ENCODE peak calls at places on chromosomes 7 and 10, in five cellular contexts. S is stimulated activated CD4-positive, alpha-beta T cell treated with anti-CD3 and anti-CD28 coated beads, Interleukin-4, amount 100 ng/mL, for 1 hour; C is hypothalamus; I is caudate nucleus; W is amniotic stem cell. G is an unnamed sample.

GRCh38 chr7:155660059-155660757 is 15.7 kb downstream of the RBM33 start:
- DNase-seq in S (no peak), C (no peak), I (no peak), W (no peak), G (no peak)

GRCh38 chr10:104281694-104282093 is 12.7 kb downstream of the GSTO2 start:
- DNase-seq in W (no peak), S (no peak), I (no peak), C (no peak), G (no peak)

GRCh38 chr7:154840086-154840485 is 162.8 kb downstream of the PAXIP1 start:
- DNase-seq in S (no peak), I (no peak), W (no peak), C (no peak), G (no peak)

GRCh38 chr10:14173706-14174594 is 156.8 kb downstream of the FRMD4A start:
- DNase-seq in C (no peak), I (peak; percentile 49), S (peak; percentile 2), W (no peak), G (no peak)

GRCh38 chr7:73839290-73839689 is 3.0 kb downstream of the METTL27 start:
- DNase-seq in I (no peak), S (no peak), C (no peak), W (no peak), G (no peak)

GRCh38 chr7:94276046-94276445 is 118.6 kb upstream of the COL1A2 start:
- DNase-seq in C (no peak), S (no peak), W (no peak), I (peak; percentile 63), G (no peak)

GRCh38 chr7:47383064-47383463 is 198.8 kb downstream of the TNS3 start:
- DNase-seq in I (no peak), W (peak; percentile 12), C (no peak), S (no peak), G (peak; percentile 16)

GRCh38 chr10:14583252-14583651 is 191.4 kb downstream of the FAM107B start:
- DNase-seq in S (peak; percentile 74), I (no peak), C (no peak), W (no peak), G (peak; percentile 52)

G was measured in stomach.